ENCODE peak calls at places on chromosomes 7 and 10, in ten cellular contexts. N is Karpas-422, F is H9, D is MM.1S, H is GM23248, M is endothelial cell of umbilical vein, L is neural progenitor cell, R is GM23338, U is IMR-90, B is fibroblast of lung. O is an unnamed sample.

GRCh38 chr10:86654411-86655172 is at the start of gene OPN4:
- DNase-seq in N (no peak), U (peak; percentile 67), H (no peak), B (no peak), D (no peak), L (no peak), R (no peak), F (no peak), M (no peak), O (no peak)

GRCh38 chr10:121880842-121881423 is 46.9 kb downstream of the ATE1 start:
- DNase-seq in N (peak; percentile 78), F (no peak), D (peak; percentile 21), R (no peak), U (no peak), H (peak; percentile 20), B (peak; percentile 72), M (peak; percentile 2), L (no peak), O (no peak)

GRCh38 chr10:80539421-80539999 is 1.8 kb downstream of the SH2D4B start:
- DNase-seq in U (no peak), F (no peak), N (no peak), M (no peak), R (no peak), B (no peak), L (no peak), D (no peak), H (no peak), O (no peak)

GRCh38 chr7:149558149-149558861 is 60.7 kb upstream of the ZNF746 start:
- DNase-seq in D (no peak), H (peak; percentile 81), B (peak; percentile 47), U (peak; percentile 76), N (no peak), F (no peak), R (no peak), L (no peak), M (no peak), O (no peak)

GRCh38 chr7:148395292-148395691 is 195.3 kb upstream of the C7orf33 start:
- DNase-seq in R (peak; percentile 61), D (no peak), N (no peak), L (no peak), M (no peak), B (no peak), H (no peak), F (peak; percentile 43), U (no peak), O (no peak)

GRCh38 chr10:132679217-132679595 is 106.7 kb downstream of the NKX6-2 start:
- DNase-seq in M (no peak), R (no peak), U (no peak), H (no peak), N (no peak), F (no peak), D (no peak), B (no peak), L (no peak), O (no peak)

GRCh38 chr7:142870575-142871259 is 14.8 kb downstream of the TRPV6 start:
- DNase-seq in D (no peak), H (no peak), B (no peak), L (no peak), M (no peak), U (no peak), R (no peak), F (peak; percentile 18), N (no peak), O (no peak)

GRCh38 chr7:114302858-114303257 is 111.8 kb upstream of the FOXP2 start:
- DNase-seq in D (no peak), N (no peak), B (no peak), H (peak; percentile 3), L (no peak), R (no peak), U (no peak), M (no peak), F (no peak), O (no peak)

GRCh38 chr10:68897336-68897741 is 3.8 kb upstream of the DDX50 start:
- DNase-seq in U (peak; percentile 77), D (peak; percentile 38), R (peak; percentile 83), L (peak; percentile 84), H (peak; percentile 84), F (peak; percentile 64), M (peak; percentile 67), B (peak; percentile 87), N (peak; percentile 67), O (peak; percentile 68)

GRCh38 chr7:100467638-100468373 is 3.7 kb upstream of the SPACDR start:
- DNase-seq in L (no peak), M (no peak), B (no peak), R (no peak), H (no peak), D (no peak), U (no peak), N (no peak), F (no peak), O (no peak)

GRCh38 chr10:113846036-113846435 is 7.8 kb downstream of the DCLRE1A start:
- DNase-seq in L (no peak), B (no peak), U (no peak), R (no peak), D (peak; percentile 22), F (no peak), N (no peak), M (no peak), H (no peak), O (no peak)
- H2AFZ ChIP-seq in L (no peak overlapping the region), B (no peak overlapping the region), U (no peak overlapping the region), R (no peak overlapping the region), D (no peak overlapping the region), F (no peak overlapping the region), N (no peak overlapping the region), M (no peak overlapping the region), H (no peak overlapping the region), O (no peak overlapping the region)

DNA sequence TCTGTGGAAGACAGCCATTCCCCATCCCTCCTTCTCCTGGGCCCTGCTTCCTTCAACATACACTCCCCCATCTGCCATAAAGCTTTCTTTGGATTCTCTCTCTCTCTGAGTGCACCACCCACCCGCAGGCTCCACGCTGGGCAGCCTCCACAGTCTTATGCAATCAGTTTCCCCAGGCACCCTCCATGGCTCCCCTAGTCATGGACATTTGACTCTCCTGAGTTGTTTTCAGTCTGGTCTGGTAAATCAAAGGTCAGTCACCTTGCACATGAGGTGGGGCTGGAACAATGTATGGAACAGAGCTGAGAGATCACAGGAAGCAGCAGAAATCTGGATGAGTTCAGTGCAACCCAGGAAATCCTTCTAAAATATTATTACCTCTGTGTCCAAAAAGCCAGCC is 70.2 kb downstream of the CYCS start:
- DNase-seq in F (no peak), N (no peak), D (no peak), M (no peak), U (no peak), R (no peak), B (no peak), L (no peak), H (no peak), O (no peak)
- H2AFZ ChIP-seq in F (no peak overlapping the region), N (no peak overlapping the region), D (no peak overlapping the region), M (no peak overlapping the region), U (no peak overlapping the region), R (peak overlapping the region; percentile 10), B (no peak overlapping the region), L (no peak overlapping the region), H (no peak overlapping the region), O (no peak overlapping the region)

GRCh38 chr10:33254556-33255160 is 79.8 kb downstream of the NRP1 start:
- DNase-seq in M (peak; percentile 81), U (no peak), R (no peak), N (no peak), H (no peak), L (no peak), D (no peak), F (no peak), B (no peak), O (no peak)

GRCh38 chr10:33249659-33250058 is 84.8 kb downstream of the NRP1 start:
- DNase-seq in H (no peak), D (no peak), R (no peak), L (no peak), B (no peak), N (no peak), M (peak; percentile 97), U (no peak), F (no peak), O (no peak)

GRCh38 chr10:33252324-33252723 is 82.1 kb downstream of the NRP1 start:
- DNase-seq in L (no peak), D (no peak), B (no peak), H (no peak), R (no peak), M (no peak), U (no peak), F (no peak), N (no peak), O (no peak)

GRCh38 chr10:33253411-33253810 is 81.1 kb downstream of the NRP1 start:
- DNase-seq in D (no peak), F (no peak), R (no peak), N (no peak), U (no peak), H (no peak), B (no peak), M (peak; percentile 93), L (no peak), O (no peak)

DNA sequence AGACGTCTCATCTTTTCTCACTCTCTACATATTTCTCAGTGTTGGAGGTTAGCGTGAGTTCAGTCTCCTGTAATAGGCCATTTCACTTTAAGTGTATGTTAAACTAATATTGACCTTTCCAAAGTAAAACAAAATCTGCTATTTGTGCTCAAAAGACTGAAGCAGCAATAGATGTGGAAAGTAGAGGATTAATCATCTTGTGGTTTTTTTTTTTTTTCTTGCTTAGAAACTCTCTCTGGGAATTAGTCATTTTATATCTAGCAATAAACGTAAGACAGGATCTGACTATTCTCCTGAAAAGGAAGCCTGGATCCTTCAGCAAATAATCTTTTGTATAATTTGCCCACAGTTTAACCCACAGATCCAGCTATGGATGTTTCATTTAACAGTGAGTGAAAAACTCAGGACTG is 81.7 kb downstream of the NRP1 start:
- DNase-seq in L (no peak), R (no peak), H (peak; percentile 85), D (no peak), F (no peak), M (peak; percentile 88), N (no peak), B (peak; percentile 87), U (peak; percentile 89), O (no peak)
- H2AFZ ChIP-seq in L (no peak overlapping the region), R (no peak overlapping the region), H (no peak overlapping the region), D (no peak overlapping the region), F (no peak overlapping the region), M (no peak overlapping the region), N (no peak overlapping the region), B (no peak overlapping the region), U (no peak overlapping the region), O (no peak overlapping the region)

GRCh38 chr7:90961037-90961725 is 303.1 kb upstream of the FZD1 start:
- DNase-seq in H (peak; percentile 41), F (no peak), D (no peak), L (no peak), N (no peak), M (no peak), U (peak; percentile 15), B (no peak), R (no peak), O (no peak)

GRCh38 chr7:90968871-90969270 is 295.4 kb upstream of the FZD1 start:
- DNase-seq in H (no peak), L (no peak), R (no peak), B (no peak), M (no peak), U (no peak), F (no peak), D (no peak), N (no peak), O (no peak)

GRCh38 chr7:90966346-90966745 is 297.9 kb upstream of the FZD1 start:
- DNase-seq in F (no peak), B (no peak), D (no peak), N (no peak), U (no peak), R (peak; percentile 16), M (no peak), L (no peak), H (no peak), O (no peak)

GRCh38 chr7:90965211-90965610 is 299.0 kb upstream of the FZD1 start:
- DNase-seq in L (no peak), R (no peak), B (no peak), D (no peak), F (no peak), N (no peak), U (no peak), H (no peak), M (no peak), O (no peak)
- H2AFZ ChIP-seq in L (no peak overlapping the region), R (no peak overlapping the region), B (no peak overlapping the region), D (no peak overlapping the region), F (no peak overlapping the region), N (no peak overlapping the region), U (no peak overlapping the region), H (no peak overlapping the region), M (no peak overlapping the region), O (no peak overlapping the region)